ENCODE peak calls at places on chromosomes 4 and X, in ten cellular contexts. One of them, this sample, is unnamed.

GRCh38 chr4:38114435-38114834 is 154.2 kb downstream of the PTTG2 start:
- DNase-seq in HEK293T: no peak
- DNase-seq in cerebellar cortex: no peak
- DNase-seq in fibroblast of lung: no peak
- DNase-seq in Karpas-422: no peak
- DNase-seq in omental fat pad: no peak
- DNase-seq in NT2/D1: no peak
- DNase-seq in stimulated activated naive CD8-positive, alpha-beta T cell treated with anti-CD3 and anti-CD28 coated beads, Interleukin-15, Interleukin-2, amounts not matched to agents 100 U/mL and 50 U/mL, for 24 hours: no peak
- DNase-seq in iris pigment epithelial cell: no peak
- DNase-seq in neural crest cell: no peak
- DNase-seq in this sample: no peak

GRCh38 chr4:122894802-122895201 is 27.6 kb downstream of the NUDT6 start:
- DNase-seq in HEK293T: no peak
- DNase-seq in omental fat pad: no peak
- DNase-seq in cerebellar cortex: no peak
- DNase-seq in Karpas-422: no peak
- DNase-seq in fibroblast of lung: peak
- DNase-seq in stimulated activated naive CD8-positive, alpha-beta T cell treated with anti-CD3 and anti-CD28 coated beads, Interleukin-15, Interleukin-2, amounts not matched to agents 100 U/mL and 50 U/mL, for 24 hours: no peak
- DNase-seq in neural crest cell: no peak
- DNase-seq in iris pigment epithelial cell: peak
- DNase-seq in NT2/D1: no peak
- DNase-seq in this sample: no peak

GRCh38 chrX:63656871-63657580 is 128.0 kb downstream of the ARHGEF9 start:
- DNase-seq in omental fat pad: no peak
- DNase-seq in iris pigment epithelial cell: peak
- DNase-seq in Karpas-422: no peak
- DNase-seq in fibroblast of lung: peak
- DNase-seq in NT2/D1: no peak
- DNase-seq in cerebellar cortex: no peak
- DNase-seq in neural crest cell: no peak
- DNase-seq in stimulated activated naive CD8-positive, alpha-beta T cell treated with anti-CD3 and anti-CD28 coated beads, Interleukin-15, Interleukin-2, amounts not matched to agents 100 U/mL and 50 U/mL, for 24 hours: no peak
- DNase-seq in HEK293T: no peak
- DNase-seq in this sample: peak

GRCh38 chr4:4419896-4420295 is 33.0 kb downstream of the NSG1 start:
- DNase-seq in HEK293T: no peak
- DNase-seq in Karpas-422: no peak
- DNase-seq in iris pigment epithelial cell: no peak
- DNase-seq in omental fat pad: no peak
- DNase-seq in stimulated activated naive CD8-positive, alpha-beta T cell treated with anti-CD3 and anti-CD28 coated beads, Interleukin-15, Interleukin-2, amounts not matched to agents 100 U/mL and 50 U/mL, for 24 hours: no peak
- DNase-seq in cerebellar cortex: no peak
- DNase-seq in neural crest cell: no peak
- DNase-seq in NT2/D1: no peak
- DNase-seq in fibroblast of lung: no peak
- DNase-seq in this sample: no peak

GRCh38 chr4:165783626-165784025 is 89.4 kb upstream of the TLL1 start:
- DNase-seq in iris pigment epithelial cell: no peak
- DNase-seq in Karpas-422: no peak
- DNase-seq in stimulated activated naive CD8-positive, alpha-beta T cell treated with anti-CD3 and anti-CD28 coated beads, Interleukin-15, Interleukin-2, amounts not matched to agents 100 U/mL and 50 U/mL, for 24 hours: no peak
- DNase-seq in HEK293T: no peak
- DNase-seq in omental fat pad: no peak
- DNase-seq in fibroblast of lung: no peak
- DNase-seq in NT2/D1: no peak
- DNase-seq in neural crest cell: no peak
- DNase-seq in cerebellar cortex: no peak
- DNase-seq in this sample: no peak

GRCh38 chr4:25928320-25928955 is 14.4 kb downstream of the SMIM20 start:
- DNase-seq in HEK293T: no peak
- DNase-seq in iris pigment epithelial cell: no peak
- DNase-seq in stimulated activated naive CD8-positive, alpha-beta T cell treated with anti-CD3 and anti-CD28 coated beads, Interleukin-15, Interleukin-2, amounts not matched to agents 100 U/mL and 50 U/mL, for 24 hours: no peak
- DNase-seq in Karpas-422: no peak
- DNase-seq in neural crest cell: no peak
- DNase-seq in NT2/D1: no peak
- DNase-seq in fibroblast of lung: no peak
- DNase-seq in cerebellar cortex: peak
- DNase-seq in omental fat pad: no peak
- DNase-seq in this sample: no peak

GRCh38 chr4:112516401-112517066 is 554 bp upstream of the NEUROG2 start:
- DNase-seq in iris pigment epithelial cell: no peak
- DNase-seq in neural crest cell: peak
- DNase-seq in cerebellar cortex: no peak
- DNase-seq in Karpas-422: peak
- DNase-seq in stimulated activated naive CD8-positive, alpha-beta T cell treated with anti-CD3 and anti-CD28 coated beads, Interleukin-15, Interleukin-2, amounts not matched to agents 100 U/mL and 50 U/mL, for 24 hours: peak
- DNase-seq in omental fat pad: no peak
- DNase-seq in HEK293T: peak
- DNase-seq in NT2/D1: no peak
- DNase-seq in fibroblast of lung: no peak
- DNase-seq in this sample: no peak

GRCh38 chrX:73563740-73564073 is 710 bp downstream of the CHIC1 start:
- DNase-seq in iris pigment epithelial cell: peak
- DNase-seq in cerebellar cortex: peak
- DNase-seq in stimulated activated naive CD8-positive, alpha-beta T cell treated with anti-CD3 and anti-CD28 coated beads, Interleukin-15, Interleukin-2, amounts not matched to agents 100 U/mL and 50 U/mL, for 24 hours: no peak
- DNase-seq in omental fat pad: no peak
- DNase-seq in Karpas-422: no peak
- DNase-seq in fibroblast of lung: peak
- DNase-seq in HEK293T: peak
- DNase-seq in neural crest cell: no peak
- DNase-seq in NT2/D1: no peak
- DNase-seq in this sample: no peak

GRCh38 chr4:110198472-110199419 is at the start of gene ELOVL6:
- DNase-seq in stimulated activated naive CD8-positive, alpha-beta T cell treated with anti-CD3 and anti-CD28 coated beads, Interleukin-15, Interleukin-2, amounts not matched to agents 100 U/mL and 50 U/mL, for 24 hours: peak
- DNase-seq in cerebellar cortex: peak
- DNase-seq in omental fat pad: no peak
- DNase-seq in NT2/D1: peak
- DNase-seq in HEK293T: peak
- DNase-seq in fibroblast of lung: peak
- DNase-seq in neural crest cell: peak
- DNase-seq in iris pigment epithelial cell: peak
- DNase-seq in Karpas-422: peak
- DNase-seq in this sample: peak

This sample was measured in amniotic stem cell.